ENCODE peak calls at places on chromosomes 3 and 15, in ten cellular contexts. O, L, V, C, X, N, W, F, H and R are unnamed samples.
A peak's percentile ranks its signal among the peaks of the same experiment; 100 is the strongest.

GRCh38 chr3:162845918-162846317 is 1349.3 kb downstream of the OTOL1 start:
- DNase-seq in O (no peak), L (no peak), V (no peak), C (no peak), X (no peak), N (no peak), W (no peak), F (no peak), H (no peak), R (no peak)

GRCh38 chr15:34853001-34853758 is 57.8 kb upstream of the ACTC1 start:
- DNase-seq in O (peak; percentile 82), L (no peak), V (no peak), C (no peak), X (no peak), N (peak; percentile 58), W (no peak), F (no peak), H (no peak), R (no peak)

GRCh38 chr3:46926871-46927717 is 49.5 kb downstream of the CCDC12 start:
- DNase-seq in O (no peak), L (peak; percentile 6), V (no peak), C (no peak), X (peak; percentile 62), N (no peak), W (peak; percentile 3), F (no peak), H (no peak), R (no peak)

GRCh38 chr3:86563358-86563970 is 427.5 kb downstream of the VGLL3 start:
- DNase-seq in O (peak; percentile 45), L (no peak), V (no peak), C (peak; percentile 43), X (no peak), N (peak; percentile 47), W (peak; percentile 84), F (no peak), H (no peak), R (no peak)

GRCh38 chr15:68431037-68431791 is 749 bp downstream of the ITGA11 start:
- DNase-seq in O (peak; percentile 33), L (peak; percentile 47), V (no peak), C (no peak), X (peak; percentile 84), N (no peak), W (peak; percentile 40), F (peak; percentile 11), H (no peak), R (no peak)

GRCh38 chr15:66734961-66735908 is 33.2 kb downstream of the SMAD6 start:
- DNase-seq in O (no peak), L (no peak), V (no peak), C (no peak), X (peak; percentile 81), N (no peak), W (no peak), F (no peak), H (no peak), R (no peak)

GRCh38 chr3:40456940-40457823 is at the start of gene RPL14:
- DNase-seq in O (peak; percentile 98), L (peak; percentile 97), V (peak; percentile 90), C (peak; percentile 94), X (peak; percentile 98), N (peak; percentile 96), W (peak; percentile 97), F (peak; percentile 97), H (peak; percentile 93), R (peak; percentile 94)

GRCh38 chr3:146838221-146838620 is 233.1 kb upstream of the PLSCR5 start:
- DNase-seq in O (no peak), L (no peak), V (no peak), C (no peak), X (no peak), N (no peak), W (no peak), F (no peak), H (no peak), R (no peak)

GRCh38 chr3:21062724-21063436 is 688.1 kb downstream of the ZNF385D start:
- DNase-seq in O (peak; percentile 14), L (peak; percentile 9), V (no peak), C (no peak), X (no peak), N (no peak), W (no peak), F (no peak), H (no peak), R (no peak)

GRCh38 chr15:52751522-52751921 is 38.6 kb downstream of the ONECUT1 start:
- DNase-seq in O (no peak), L (no peak), V (no peak), C (no peak), X (no peak), N (no peak), W (no peak), F (no peak), H (no peak), R (no peak)

GRCh38 chr3:38532529-38532928 is 36.4 kb downstream of the EXOG start:
- DNase-seq in O (no peak), L (no peak), V (no peak), C (no peak), X (no peak), N (no peak), W (no peak), F (no peak), H (no peak), R (no peak)

GRCh38 chr15:73752817-73753214 is 335 bp downstream of the INSYN1 start:
- DNase-seq in O (peak; percentile 47), L (no peak), V (no peak), C (no peak), X (no peak), N (no peak), W (peak; percentile 54), F (peak; percentile 19), H (no peak), R (no peak)

GRCh38 chr15:30928076-30928475 is 24.4 kb downstream of the FAN1 start:
- DNase-seq in O (no peak), L (no peak), V (no peak), C (no peak), X (no peak), N (peak; percentile 61), W (no peak), F (no peak), H (no peak), R (no peak)

GRCh38 chr15:30933293-30933692 is 29.6 kb downstream of the FAN1 start:
- DNase-seq in O (no peak), L (no peak), V (no peak), C (no peak), X (no peak), N (no peak), W (no peak), F (no peak), H (no peak), R (no peak)

GRCh38 chr15:30929982-30930381 is 26.3 kb downstream of the FAN1 start:
- DNase-seq in O (no peak), L (no peak), V (no peak), C (no peak), X (no peak), N (no peak), W (no peak), F (no peak), H (no peak), R (no peak)

GRCh38 chr15:30929064-30929669 is 25.5 kb downstream of the FAN1 start:
- DNase-seq in O (no peak), L (no peak), V (peak; percentile 82), C (no peak), X (no peak), N (no peak), W (no peak), F (no peak), H (no peak), R (no peak)

DNA sequence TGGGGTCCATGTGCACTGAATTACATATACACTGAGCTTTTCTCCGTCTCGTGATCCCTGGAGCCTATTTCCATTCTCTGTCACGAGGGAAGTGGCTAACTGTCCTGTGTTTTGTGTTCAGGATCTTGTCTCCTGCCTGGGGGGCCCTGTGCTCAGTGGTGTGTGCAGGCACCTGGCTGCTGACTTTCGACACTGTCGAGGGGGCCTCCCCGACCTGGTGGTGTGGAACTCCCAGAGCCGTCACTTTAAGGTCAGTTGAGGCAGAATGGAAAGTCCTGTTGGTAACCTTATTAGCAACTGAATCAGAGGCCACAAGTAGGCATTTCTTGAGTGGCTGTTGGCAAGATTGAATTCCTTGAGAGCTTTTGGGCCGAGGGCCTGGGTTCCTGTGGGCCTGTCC is 26.7 kb downstream of the FAN1 start:
- DNase-seq in O (no peak), L (no peak), V (no peak), C (no peak), X (no peak), N (no peak), W (no peak), F (no peak), H (no peak), R (no peak)
- H3K36me3 ChIP-seq in O (peaks cover 42% of the 10 kb centered on the region), L (peaks cover 72% of the 10 kb centered on the region), V (peaks cover 13% of the 10 kb centered on the region), C (peaks cover 59% of the 10 kb centered on the region), X (peaks cover 32% of the 10 kb centered on the region), N (peaks cover 33% of the 10 kb centered on the region), W (no peaks in the 10 kb centered on the region), F (peaks cover 19% of the 10 kb centered on the region), H (peaks cover 52% of the 10 kb centered on the region), R (peaks cover 30% of the 10 kb centered on the region)

DNA sequence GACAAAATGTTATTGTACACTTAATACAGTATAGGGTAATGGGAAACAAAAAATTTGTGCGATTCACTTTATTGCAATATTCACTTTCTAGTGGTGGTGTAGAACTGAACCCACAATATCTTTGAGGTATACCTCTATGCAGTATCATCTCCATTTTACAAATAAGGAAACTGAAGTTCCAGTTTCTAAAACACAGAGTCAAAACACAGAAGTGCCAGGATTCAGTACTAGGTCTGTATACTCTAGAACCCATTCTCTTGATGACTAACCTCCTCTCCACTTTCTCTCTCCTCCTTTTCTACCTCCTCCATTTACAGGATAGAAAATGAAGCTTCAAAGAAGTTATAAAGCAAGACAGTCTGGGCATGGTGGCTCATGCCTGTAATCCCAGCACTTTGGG is 62.2 kb downstream of the MB21D2 start:
- DNase-seq in O (no peak), L (no peak), V (no peak), C (no peak), X (no peak), N (no peak), W (no peak), F (no peak), H (no peak), R (no peak)
- H3K36me3 ChIP-seq in O (no peaks in the 10 kb centered on the region), L (no peaks in the 10 kb centered on the region), V (no peaks in the 10 kb centered on the region), C (no peaks in the 10 kb centered on the region), X (no peaks in the 10 kb centered on the region), N (no peaks in the 10 kb centered on the region), W (no peaks in the 10 kb centered on the region), F (no peaks in the 10 kb centered on the region), H (no peaks in the 10 kb centered on the region), R (no peaks in the 10 kb centered on the region)

DNA sequence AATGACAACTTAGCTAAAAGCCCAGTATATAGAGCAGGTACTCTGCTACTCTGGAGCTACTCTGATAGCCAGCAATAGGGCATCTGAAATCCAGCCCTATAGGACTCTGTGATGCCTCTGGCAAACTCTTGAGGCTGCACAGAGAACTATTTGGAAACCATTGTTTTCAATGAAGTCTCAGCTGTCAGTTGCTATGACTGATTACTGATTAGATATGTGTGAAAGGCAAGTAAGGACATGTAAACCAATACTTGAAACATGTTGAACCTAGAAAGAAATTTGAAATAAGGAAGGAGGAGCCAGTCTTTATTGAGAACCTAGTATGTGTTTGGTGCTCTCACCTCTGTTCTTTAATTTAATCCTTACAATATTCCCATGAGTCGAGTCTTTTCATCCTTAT is 40.2 kb upstream of the CRTC3 start:
- DNase-seq in O (no peak), L (no peak), V (no peak), C (no peak), X (no peak), N (no peak), W (no peak), F (no peak), H (no peak), R (no peak)
- H3K36me3 ChIP-seq in O (peaks cover 17% of the 10 kb centered on the region), L (peaks cover 100% of the 10 kb centered on the region), V (peaks cover 13% of the 10 kb centered on the region), C (peaks cover 94% of the 10 kb centered on the region), X (peaks cover 92% of the 10 kb centered on the region), N (peaks cover 44% of the 10 kb centered on the region), W (no peaks in the 10 kb centered on the region), F (peaks cover 79% of the 10 kb centered on the region), H (peaks cover 79% of the 10 kb centered on the region), R (peaks cover 89% of the 10 kb centered on the region)

GRCh38 chr15:41307679-41308078 is 24.7 kb downstream of the OIP5 start:
- DNase-seq in O (no peak), L (no peak), V (no peak), C (no peak), X (no peak), N (no peak), W (no peak), F (no peak), H (no peak), R (no peak)
- H3K36me3 ChIP-seq in O (peaks cover 6% of the 10 kb centered on the region), L (peaks cover 35% of the 10 kb centered on the region), V (peaks cover 14% of the 10 kb centered on the region), C (peaks cover 21% of the 10 kb centered on the region), X (no peaks in the 10 kb centered on the region), N (peaks cover 3% of the 10 kb centered on the region), W (no peaks in the 10 kb centered on the region), F (no peaks in the 10 kb centered on the region), H (no peaks in the 10 kb centered on the region), R (no peaks in the 10 kb centered on the region)